ENCODE peak calls at places on chromosomes 2 and 18, in nine cellular contexts. One of them, this sample, is unnamed.

GRCh38 chr2:61091485-61091884 is 25.8 kb downstream of the SANBR start:
- DNase-seq in upper lobe of right lung: no peak
- DNase-seq in NB4: no peak
- DNase-seq in kidney epithelial cell: no peak
- DNase-seq in prostate gland: no peak
- DNase-seq in BE2C: no peak
- DNase-seq in epithelial cell of proximal tubule: no peak
- DNase-seq in small intestine: no peak
- DNase-seq in tibial artery: no peak
- DNase-seq in this sample: no peak

GRCh38 chr2:183248866-183249567 is 124.8 kb downstream of the NUP35 start:
- DNase-seq in upper lobe of right lung: no peak
- DNase-seq in NB4: peak
- DNase-seq in kidney epithelial cell: no peak
- DNase-seq in prostate gland: no peak
- DNase-seq in BE2C: no peak
- DNase-seq in epithelial cell of proximal tubule: peak
- DNase-seq in small intestine: peak
- DNase-seq in tibial artery: no peak
- DNase-seq in this sample: no peak

GRCh38 chr2:201798252-201798918 is 8.0 kb upstream of the CDK15 start:
- DNase-seq in upper lobe of right lung: no peak
- DNase-seq in NB4: peak
- DNase-seq in kidney epithelial cell: peak
- DNase-seq in prostate gland: no peak
- DNase-seq in BE2C: no peak
- DNase-seq in epithelial cell of proximal tubule: peak
- DNase-seq in small intestine: no peak
- DNase-seq in tibial artery: no peak
- DNase-seq in this sample: no peak

GRCh38 chr2:40400336-40400953 is 51.4 kb downstream of the SLC8A1 start:
- DNase-seq in upper lobe of right lung: no peak
- DNase-seq in NB4: no peak
- DNase-seq in kidney epithelial cell: no peak
- DNase-seq in prostate gland: no peak
- DNase-seq in BE2C: no peak
- DNase-seq in epithelial cell of proximal tubule: no peak
- DNase-seq in small intestine: no peak
- DNase-seq in tibial artery: no peak
- DNase-seq in this sample: no peak

GRCh38 chr2:128379021-128380005 is 60.6 kb upstream of the HS6ST1 start:
- DNase-seq in upper lobe of right lung: peak
- DNase-seq in NB4: no peak
- DNase-seq in kidney epithelial cell: no peak
- DNase-seq in prostate gland: peak
- DNase-seq in BE2C: peak
- DNase-seq in epithelial cell of proximal tubule: no peak
- DNase-seq in small intestine: peak
- DNase-seq in tibial artery: peak
- DNase-seq in this sample: peak

GRCh38 chr2:145777914-145778313 is 1258.0 kb upstream of the ZEB2 start:
- DNase-seq in upper lobe of right lung: no peak
- DNase-seq in NB4: no peak
- DNase-seq in kidney epithelial cell: no peak
- DNase-seq in prostate gland: no peak
- DNase-seq in BE2C: no peak
- DNase-seq in epithelial cell of proximal tubule: no peak
- DNase-seq in small intestine: no peak
- DNase-seq in tibial artery: no peak
- DNase-seq in this sample: no peak

GRCh38 chr2:165144315-165144714 is 59.5 kb downstream of the SCN3A start:
- DNase-seq in upper lobe of right lung: no peak
- DNase-seq in NB4: peak
- DNase-seq in kidney epithelial cell: no peak
- DNase-seq in prostate gland: no peak
- DNase-seq in BE2C: no peak
- DNase-seq in epithelial cell of proximal tubule: no peak
- DNase-seq in small intestine: no peak
- DNase-seq in tibial artery: no peak
- DNase-seq in this sample: no peak

GRCh38 chr2:239110595-239111048 is 262.7 kb downstream of the TWIST2 start:
- DNase-seq in upper lobe of right lung: no peak
- DNase-seq in NB4: no peak
- DNase-seq in kidney epithelial cell: no peak
- DNase-seq in prostate gland: no peak
- DNase-seq in BE2C: no peak
- DNase-seq in epithelial cell of proximal tubule: no peak
- DNase-seq in small intestine: no peak
- DNase-seq in tibial artery: no peak
- DNase-seq in this sample: no peak

GRCh38 chr18:37299471-37300304 is 265.9 kb downstream of the CELF4 start:
- DNase-seq in upper lobe of right lung: peak
- DNase-seq in NB4: peak
- DNase-seq in kidney epithelial cell: peak
- DNase-seq in prostate gland: peak
- DNase-seq in BE2C: peak
- DNase-seq in epithelial cell of proximal tubule: peak
- DNase-seq in small intestine: peak
- DNase-seq in tibial artery: peak
- DNase-seq in this sample: peak

GRCh38 chr18:23585007-23585871 is 1.1 kb downstream of the NPC1 start:
- DNase-seq in upper lobe of right lung: no peak
- DNase-seq in NB4: peak
- DNase-seq in kidney epithelial cell: no peak
- DNase-seq in prostate gland: peak
- DNase-seq in BE2C: no peak
- DNase-seq in epithelial cell of proximal tubule: no peak
- DNase-seq in small intestine: peak
- DNase-seq in tibial artery: no peak
- DNase-seq in this sample: peak

GRCh38 chr18:34223164-34223892 is 1.4 kb downstream of the NOL4 start:
- DNase-seq in upper lobe of right lung: no peak
- DNase-seq in NB4: no peak
- DNase-seq in kidney epithelial cell: no peak
- DNase-seq in prostate gland: no peak
- DNase-seq in BE2C: peak
- DNase-seq in epithelial cell of proximal tubule: no peak
- DNase-seq in small intestine: no peak
- DNase-seq in tibial artery: no peak
- DNase-seq in this sample: no peak

DNA sequence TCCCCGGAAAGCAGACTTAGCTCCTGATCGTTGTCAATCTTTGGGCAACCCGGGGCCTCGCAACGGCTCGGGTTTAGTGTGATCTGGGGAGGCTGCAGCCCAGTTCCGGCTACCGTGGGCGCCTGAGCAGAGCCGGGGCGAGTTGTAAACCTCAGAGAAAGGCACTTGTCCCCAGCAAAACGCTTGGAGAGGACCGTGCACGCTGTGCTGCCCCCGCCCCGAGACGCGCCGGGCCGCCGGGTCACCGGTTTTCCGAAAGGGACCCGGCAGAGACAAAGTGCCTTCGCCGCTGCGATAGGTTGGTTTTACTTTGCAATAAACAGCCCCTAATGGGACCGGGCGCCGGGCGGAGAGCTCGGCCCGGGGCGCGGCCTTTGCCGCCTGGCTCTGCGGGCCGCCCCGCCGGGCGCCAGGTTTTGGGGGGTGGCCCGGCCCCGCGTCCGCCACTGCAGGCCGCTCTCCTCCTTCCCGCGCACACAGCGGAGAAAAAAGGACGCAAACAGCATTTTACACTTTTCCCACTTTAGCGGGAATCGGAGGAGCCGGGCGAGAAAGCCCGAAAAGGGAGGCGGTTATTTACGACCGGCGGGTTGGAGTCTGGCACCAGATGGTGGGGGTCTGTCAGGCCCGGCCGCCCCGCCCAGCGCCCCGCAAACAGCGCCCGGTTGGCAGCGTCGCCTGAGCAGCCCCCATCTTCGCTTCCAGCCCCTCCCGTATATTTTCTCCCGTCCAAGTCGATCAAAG is 136.0 kb downstream of the INSIG2 start:
- DNase-seq in upper lobe of right lung: peak
- DNase-seq in NB4: peak
- DNase-seq in kidney epithelial cell: no peak
- DNase-seq in prostate gland: no peak
- DNase-seq in BE2C: no peak
- DNase-seq in epithelial cell of proximal tubule: no peak
- DNase-seq in small intestine: peak
- DNase-seq in tibial artery: no peak
- DNase-seq in this sample: peak
- H3K4me3 ChIP-seq in upper lobe of right lung: peak
- H3K4me3 ChIP-seq in NB4: peak
- H3K4me3 ChIP-seq in kidney epithelial cell: peak
- H3K4me3 ChIP-seq in prostate gland: peak
- H3K4me3 ChIP-seq in BE2C: no peak
- H3K4me3 ChIP-seq in epithelial cell of proximal tubule: peak
- H3K4me3 ChIP-seq in small intestine: peak
- H3K4me3 ChIP-seq in tibial artery: peak
- H3K4me3 ChIP-seq in this sample: peak

DNA sequence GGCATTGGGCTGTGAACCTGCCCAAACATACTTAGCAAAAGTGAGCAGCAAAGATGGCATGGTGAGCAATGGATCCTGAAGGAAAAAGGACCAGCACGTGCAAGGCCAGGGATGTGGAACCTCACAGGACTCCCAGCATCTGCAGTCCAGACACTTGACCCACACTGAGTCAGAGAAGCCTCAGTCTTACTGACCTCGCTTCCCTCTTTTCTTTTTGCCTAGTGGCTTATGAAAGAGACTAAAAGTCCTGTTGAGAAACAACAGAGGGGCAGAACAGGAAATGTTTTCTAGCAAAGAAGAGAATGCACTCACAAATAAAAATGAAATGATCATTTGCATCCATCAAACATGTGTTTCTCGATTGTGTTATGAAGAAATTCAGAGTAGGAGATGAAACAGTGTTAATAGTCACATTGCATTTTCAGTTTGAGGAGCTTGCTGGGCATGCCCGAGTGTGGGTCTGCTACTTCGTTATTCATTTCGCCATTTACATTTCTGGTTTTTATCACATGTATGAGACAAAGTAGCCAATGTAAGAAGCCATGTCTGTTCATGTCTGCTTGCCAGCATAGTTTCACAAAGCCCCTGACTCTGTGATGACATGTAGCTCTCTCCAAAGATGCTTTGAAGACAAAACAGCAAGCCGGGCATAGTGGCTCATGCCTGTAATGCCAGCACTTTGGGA is 118.4 kb downstream of the INO80D start:
- DNase-seq in upper lobe of right lung: no peak
- DNase-seq in NB4: peak
- DNase-seq in kidney epithelial cell: no peak
- DNase-seq in prostate gland: no peak
- DNase-seq in BE2C: no peak
- DNase-seq in epithelial cell of proximal tubule: no peak
- DNase-seq in small intestine: no peak
- DNase-seq in tibial artery: no peak
- DNase-seq in this sample: no peak
- H3K4me3 ChIP-seq in upper lobe of right lung: no peak
- H3K4me3 ChIP-seq in NB4: no peak
- H3K4me3 ChIP-seq in kidney epithelial cell: no peak
- H3K4me3 ChIP-seq in prostate gland: no peak
- H3K4me3 ChIP-seq in BE2C: no peak
- H3K4me3 ChIP-seq in epithelial cell of proximal tubule: no peak
- H3K4me3 ChIP-seq in small intestine: no peak
- H3K4me3 ChIP-seq in tibial artery: no peak
- H3K4me3 ChIP-seq in this sample: no peak

DNA sequence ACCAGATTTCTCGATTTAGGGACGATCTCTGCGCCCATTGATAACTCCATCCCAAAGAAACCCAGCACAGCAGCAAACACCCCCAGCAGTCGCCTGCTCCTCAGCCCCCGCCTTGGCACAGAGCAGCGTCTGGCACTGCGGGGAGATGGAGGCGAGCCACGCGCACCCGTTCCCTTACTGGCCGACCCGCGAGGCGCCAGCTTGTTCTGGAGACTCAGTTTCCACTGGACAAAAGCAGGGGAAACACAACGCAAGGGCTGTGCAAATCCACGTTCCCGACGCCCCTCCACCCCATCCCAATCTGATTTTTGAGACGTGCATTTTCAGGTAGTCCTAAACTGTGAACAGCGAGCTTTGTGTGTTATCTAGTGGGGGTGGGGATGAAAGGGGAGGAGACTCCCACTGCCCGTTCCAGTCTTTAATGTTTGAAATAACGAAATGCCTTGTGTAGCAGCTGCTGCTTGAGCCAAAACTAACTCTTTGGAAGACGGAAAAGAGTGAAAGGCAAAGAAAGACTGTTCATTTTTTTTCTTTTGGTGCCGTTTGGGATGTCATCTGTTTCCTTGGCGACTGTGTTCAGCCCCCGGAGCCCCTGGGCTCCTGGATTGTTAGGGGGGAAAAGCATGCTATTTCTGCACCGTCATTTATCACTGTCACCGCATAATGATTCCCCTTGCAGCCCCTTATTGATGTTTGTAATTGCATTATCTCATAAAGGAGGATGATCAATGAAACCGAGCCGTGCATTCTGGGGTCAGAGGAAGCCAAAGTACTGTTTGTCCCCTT is 143.3 kb downstream of the MEIS1 start:
- DNase-seq in upper lobe of right lung: no peak
- DNase-seq in NB4: no peak
- DNase-seq in kidney epithelial cell: no peak
- DNase-seq in prostate gland: no peak
- DNase-seq in BE2C: no peak
- DNase-seq in epithelial cell of proximal tubule: no peak
- DNase-seq in small intestine: no peak
- DNase-seq in tibial artery: no peak
- DNase-seq in this sample: peak
- H3K4me3 ChIP-seq in upper lobe of right lung: peak
- H3K4me3 ChIP-seq in NB4: no peak
- H3K4me3 ChIP-seq in kidney epithelial cell: no peak
- H3K4me3 ChIP-seq in prostate gland: no peak
- H3K4me3 ChIP-seq in BE2C: peak
- H3K4me3 ChIP-seq in epithelial cell of proximal tubule: no peak
- H3K4me3 ChIP-seq in small intestine: no peak
- H3K4me3 ChIP-seq in tibial artery: no peak
- H3K4me3 ChIP-seq in this sample: no peak

GRCh38 chr2:237533668-237534138 is 32.7 kb upstream of the PRLH start:
- DNase-seq in upper lobe of right lung: no peak
- DNase-seq in NB4: peak
- DNase-seq in kidney epithelial cell: no peak
- DNase-seq in prostate gland: no peak
- DNase-seq in BE2C: no peak
- DNase-seq in epithelial cell of proximal tubule: no peak
- DNase-seq in small intestine: no peak
- DNase-seq in tibial artery: no peak
- DNase-seq in this sample: no peak

GRCh38 chr2:237532225-237532624 is 34.1 kb upstream of the PRLH start:
- DNase-seq in upper lobe of right lung: no peak
- DNase-seq in NB4: peak
- DNase-seq in kidney epithelial cell: no peak
- DNase-seq in prostate gland: no peak
- DNase-seq in BE2C: no peak
- DNase-seq in epithelial cell of proximal tubule: no peak
- DNase-seq in small intestine: no peak
- DNase-seq in tibial artery: no peak
- DNase-seq in this sample: no peak

GRCh38 chr2:237536083-237536415 is 30.3 kb upstream of the PRLH start:
- DNase-seq in upper lobe of right lung: no peak
- DNase-seq in NB4: no peak
- DNase-seq in kidney epithelial cell: no peak
- DNase-seq in prostate gland: no peak
- DNase-seq in BE2C: no peak
- DNase-seq in epithelial cell of proximal tubule: no peak
- DNase-seq in small intestine: no peak
- DNase-seq in tibial artery: no peak
- DNase-seq in this sample: no peak

GRCh38 chr2:237535385-237536082 is 30.8 kb upstream of the PRLH start:
- DNase-seq in upper lobe of right lung: no peak
- DNase-seq in NB4: peak
- DNase-seq in kidney epithelial cell: no peak
- DNase-seq in prostate gland: no peak
- DNase-seq in BE2C: no peak
- DNase-seq in epithelial cell of proximal tubule: no peak
- DNase-seq in small intestine: no peak
- DNase-seq in tibial artery: no peak
- DNase-seq in this sample: no peak

GRCh38 chr2:237534380-237534779 is 32.0 kb upstream of the PRLH start:
- DNase-seq in upper lobe of right lung: no peak
- DNase-seq in NB4: no peak
- DNase-seq in kidney epithelial cell: no peak
- DNase-seq in prostate gland: no peak
- DNase-seq in BE2C: no peak
- DNase-seq in epithelial cell of proximal tubule: no peak
- DNase-seq in small intestine: no peak
- DNase-seq in tibial artery: no peak
- DNase-seq in this sample: no peak
- H3K4me3 ChIP-seq in upper lobe of right lung: no peak
- H3K4me3 ChIP-seq in NB4: no peak
- H3K4me3 ChIP-seq in kidney epithelial cell: no peak
- H3K4me3 ChIP-seq in prostate gland: no peak
- H3K4me3 ChIP-seq in BE2C: no peak
- H3K4me3 ChIP-seq in epithelial cell of proximal tubule: no peak
- H3K4me3 ChIP-seq in small intestine: no peak
- H3K4me3 ChIP-seq in tibial artery: no peak
- H3K4me3 ChIP-seq in this sample: no peak

This sample was measured in body of pancreas.